ENCODE peak calls at places on chromosomes 12 and 14, in nine cellular contexts. Z is pancreas; A is left ventricle myocardium inferior; M is transverse colon; P is ovary; O is CD4-positive, alpha-beta memory T cell; U is RWPE2; K is A549; R is uterus. W is an unnamed sample. For H3K4me1, the result is how much of the 10 kb centered on the place peaks cover.

GRCh38 chr12:12433203-12433731 is 76.4 kb downstream of the BORCS5 start:
- DNase-seq in Z (no peak), A (no peak), M (no peak), P (no peak), O (no peak), U (no peak), K (no peak), R (no peak), W (no peak)

GRCh38 chr12:96466939-96467751 is 22.2 kb upstream of the CFAP54 start:
- DNase-seq in Z (no peak), A (no peak), M (no peak), P (no peak), O (no peak), U (no peak), K (no peak), R (no peak), W (no peak)

GRCh38 chr14:69518341-69519101 is 34.0 kb downstream of the PLEKHD1 start:
- DNase-seq in Z (no peak), A (no peak), M (no peak), P (no peak), O (no peak), U (no peak), K (no peak), R (no peak), W (no peak)

GRCh38 chr12:121799175-121799841 is 4.5 kb upstream of the SETD1B start:
- DNase-seq in Z (peak), A (peak), M (peak), P (no peak), O (peak), U (peak), K (peak), R (peak), W (peak)

GRCh38 chr14:21070610-21071224 is 613 bp downstream of the ARHGEF40 start:
- DNase-seq in Z (peak), A (peak), M (peak), P (peak), O (peak), U (no peak), K (no peak), R (peak), W (peak)

GRCh38 chr12:29245246-29245645 is 96.2 kb downstream of the FAR2 start:
- DNase-seq in Z (no peak), A (no peak), M (no peak), P (no peak), O (no peak), U (no peak), K (no peak), R (no peak), W (no peak)

GRCh38 chr14:59221558-59221957 is 33.1 kb downstream of the DAAM1 start:
- DNase-seq in Z (no peak), A (no peak), M (no peak), P (no peak), O (no peak), U (no peak), K (no peak), R (no peak), W (no peak)

GRCh38 chr12:125169870-125170269 is 104.6 kb downstream of the AACS start:
- DNase-seq in Z (no peak), A (no peak), M (no peak), P (no peak), O (no peak), U (no peak), K (no peak), R (no peak), W (no peak)

GRCh38 chr14:68786491-68787234 is 6.2 kb downstream of the ZFP36L1 start:
- DNase-seq in Z (peak), A (no peak), M (no peak), P (no peak), O (no peak), U (peak), K (peak), R (no peak), W (no peak)

GRCh38 chr14:61438036-61438435 is 116.7 kb downstream of the PRKCH start:
- DNase-seq in Z (no peak), A (no peak), M (no peak), P (no peak), O (no peak), U (no peak), K (no peak), R (no peak), W (no peak)

GRCh38 chr12:4152145-4152795 is 121.3 kb upstream of the CCND2 start:
- DNase-seq in Z (no peak), A (no peak), M (no peak), P (no peak), O (no peak), U (no peak), K (no peak), R (no peak), W (no peak)

GRCh38 chr12:11621797-11622423 is 27.6 kb upstream of the ETV6 start:
- DNase-seq in Z (no peak), A (no peak), M (peak), P (no peak), O (peak), U (no peak), K (peak), R (no peak), W (no peak)

GRCh38 chr12:95547522-95548055 is 3.7 kb downstream of the USP44 start:
- DNase-seq in Z (peak), A (no peak), M (no peak), P (no peak), O (peak), U (no peak), K (no peak), R (peak), W (no peak)

GRCh38 chr12:39803151-39803550 is 183.5 kb upstream of the ABCD2 start:
- DNase-seq in Z (no peak), A (no peak), M (no peak), P (no peak), O (no peak), U (no peak), K (no peak), R (no peak), W (no peak)

GRCh38 chr12:90828621-90829020 is 126.4 kb downstream of the CCER1 start:
- DNase-seq in Z (no peak), A (no peak), M (no peak), P (no peak), O (no peak), U (no peak), K (no peak), R (no peak), W (no peak)

GRCh38 chr12:124939428-124940142 is 25.1 kb upstream of the UBC start:
- DNase-seq in Z (peak), A (peak), M (peak), P (peak), O (peak), U (peak), K (peak), R (peak), W (peak)

GRCh38 chr12:13167226-13167625 is 29.3 kb upstream of the EMP1 start:
- DNase-seq in Z (no peak), A (no peak), M (no peak), P (no peak), O (no peak), U (no peak), K (no peak), R (no peak), W (no peak)

GRCh38 chr14:44404021-44404420 is 103.1 kb downstream of the FSCB start:
- DNase-seq in Z (no peak), A (no peak), M (peak), P (no peak), O (no peak), U (no peak), K (no peak), R (no peak), W (no peak)

GRCh38 chr14:26190644-26191043 is 407.2 kb downstream of the NOVA1 start:
- DNase-seq in Z (no peak), A (no peak), M (no peak), P (no peak), O (no peak), U (no peak), K (no peak), R (no peak), W (no peak)

GRCh38 chr14:24712374-24712773 is 78.4 kb upstream of the GZMB start:
- DNase-seq in Z (no peak), A (no peak), M (no peak), P (no peak), O (no peak), U (no peak), K (no peak), R (no peak), W (no peak)

GRCh38 chr12:51441583-51441982 is 17.0 kb downstream of the SLC4A8 start:
- DNase-seq in Z (no peak), A (no peak), M (no peak), P (peak), O (no peak), U (no peak), K (no peak), R (no peak), W (no peak)

GRCh38 chr12:60148109-60148508 is 552.3 kb downstream of the SLC16A7 start:
- DNase-seq in Z (no peak), A (no peak), M (no peak), P (no peak), O (no peak), U (no peak), K (peak), R (no peak), W (no peak)

GRCh38 chr12:34296143-34297041 is 274.1 kb downstream of the ALG10 start:
- DNase-seq in Z (no peak), A (peak), M (no peak), P (peak), O (no peak), U (peak), K (no peak), R (no peak), W (no peak)

GRCh38 chr12:26754148-26754547 is 78.8 kb downstream of the ITPR2 start:
- DNase-seq in Z (no peak), A (no peak), M (no peak), P (no peak), O (no peak), U (no peak), K (no peak), R (no peak), W (no peak)

GRCh38 chr12:104863549-104863948 is 94.5 kb downstream of the SLC41A2 start:
- DNase-seq in Z (no peak), A (no peak), M (no peak), P (no peak), O (no peak), U (no peak), K (no peak), R (no peak), W (no peak)

GRCh38 chr14:99831915-99832314 is 38.7 kb downstream of the EML1 start:
- DNase-seq in Z (no peak), A (no peak), M (no peak), P (no peak), O (no peak), U (no peak), K (no peak), R (no peak), W (no peak)

GRCh38 chr12:24228980-24229730 is 279.7 kb upstream of the SOX5 start:
- DNase-seq in Z (no peak), A (no peak), M (no peak), P (no peak), O (no peak), U (no peak), K (no peak), R (no peak), W (no peak)

GRCh38 chr12:28331130-28331529 is 140.9 kb downstream of the CCDC91 start:
- DNase-seq in Z (no peak), A (no peak), M (no peak), P (no peak), O (no peak), U (no peak), K (no peak), R (no peak), W (no peak)

GRCh38 chr14:51117579-51117978 is 22.7 kb upstream of the TRIM9 start:
- DNase-seq in Z (no peak), A (no peak), M (no peak), P (no peak), O (no peak), U (no peak), K (no peak), R (no peak), W (no peak)

GRCh38 chr14:38790916-38791315 is 312.1 kb downstream of the SEC23A start:
- DNase-seq in Z (no peak), A (no peak), M (no peak), P (no peak), O (no peak), U (no peak), K (no peak), R (no peak), W (no peak)

GRCh38 chr14:77299776-77300175 is 20.9 kb downstream of the POMT2 start:
- DNase-seq in Z (no peak), A (no peak), M (peak), P (no peak), O (no peak), U (no peak), K (no peak), R (no peak), W (peak)

GRCh38 chr14:102028733-102029132 is 58.1 kb downstream of the HSP90AA1 start:
- DNase-seq in Z (no peak), A (no peak), M (peak), P (no peak), O (no peak), U (no peak), K (no peak), R (no peak), W (peak)

GRCh38 chr12:88206636-88207035 is 64.5 kb downstream of the TMTC3 start:
- DNase-seq in Z (no peak), A (no peak), M (no peak), P (no peak), O (no peak), U (no peak), K (no peak), R (no peak), W (peak)

GRCh38 chr12:110266980-110267620 is 13.9 kb upstream of the ATP2A2 start:
- DNase-seq in Z (no peak), A (no peak), M (no peak), P (peak), O (no peak), U (no peak), K (peak), R (peak), W (no peak)

GRCh38 chr12:42097971-42098370 is 46.7 kb downstream of the GXYLT1 start:
- DNase-seq in Z (no peak), A (no peak), M (no peak), P (no peak), O (peak), U (no peak), K (no peak), R (no peak), W (peak)

GRCh38 chr12:47361389-47362031 is 281.8 kb upstream of the AMIGO2 start:
- DNase-seq in Z (no peak), A (no peak), M (peak), P (peak), O (peak), U (no peak), K (peak), R (peak), W (peak)

GRCh38 chr12:53324779-53325538 is 3.5 kb upstream of the AAAS start:
- DNase-seq in Z (peak), A (peak), M (peak), P (peak), O (peak), U (peak), K (peak), R (peak), W (peak)

GRCh38 chr12:53326460-53327185 is 5.2 kb upstream of the AAAS start:
- DNase-seq in Z (no peak), A (no peak), M (no peak), P (no peak), O (no peak), U (no peak), K (no peak), R (no peak), W (no peak)

GRCh38 chr12:53327435-53328042 is 6.1 kb upstream of the AAAS start:
- DNase-seq in Z (no peak), A (no peak), M (no peak), P (no peak), O (no peak), U (no peak), K (peak), R (no peak), W (peak)

GRCh38 chr12:53325539-53326061 is 4.2 kb upstream of the AAAS start:
- DNase-seq in Z (peak), A (peak), M (peak), P (peak), O (no peak), U (no peak), K (peak), R (peak), W (no peak)

GRCh38 chr12:53324113-53324778 is 2.8 kb upstream of the AAAS start:
- DNase-seq in Z (peak), A (peak), M (peak), P (peak), O (peak), U (no peak), K (no peak), R (peak), W (peak)
- H3K4me3 ChIP-seq in Z (peak), A (peak), M (peak), P (peak), O (peak), U (peak), K (peak), R (peak), W (peak)

GRCh38 chr12:6284273-6284672 is 26.2 kb upstream of the PLEKHG6 start:
- DNase-seq in Z (no peak), A (no peak), M (no peak), P (no peak), O (no peak), U (no peak), K (no peak), R (no peak), W (no peak)
- H3K4me1 ChIP-seq in Z (under half), A (under half), M (under half), P (under half), O (under half), U (under half), K (under half), R (under half), W (under half)

GRCh38 chr12:62866451-62867082 is 68.4 kb downstream of the PPM1H start:
- DNase-seq in Z (no peak), A (no peak), M (no peak), P (no peak), O (no peak), U (no peak), K (peak), R (no peak), W (peak)
- H3K4me3 ChIP-seq in Z (no peak), A (no peak), M (no peak), P (no peak), O (no peak), U (no peak), K (no peak), R (no peak), W (no peak)

GRCh38 chr14:105328678-105329390 is 14.3 kb downstream of the PACS2 start:
- DNase-seq in Z (no peak), A (no peak), M (no peak), P (no peak), O (no peak), U (no peak), K (no peak), R (no peak), W (no peak)
- H3K4me1 ChIP-seq in Z (under half), A (half or more), M (under half), P (under half), O (under half), U (under half), K (under half), R (under half), W (under half)

DNA sequence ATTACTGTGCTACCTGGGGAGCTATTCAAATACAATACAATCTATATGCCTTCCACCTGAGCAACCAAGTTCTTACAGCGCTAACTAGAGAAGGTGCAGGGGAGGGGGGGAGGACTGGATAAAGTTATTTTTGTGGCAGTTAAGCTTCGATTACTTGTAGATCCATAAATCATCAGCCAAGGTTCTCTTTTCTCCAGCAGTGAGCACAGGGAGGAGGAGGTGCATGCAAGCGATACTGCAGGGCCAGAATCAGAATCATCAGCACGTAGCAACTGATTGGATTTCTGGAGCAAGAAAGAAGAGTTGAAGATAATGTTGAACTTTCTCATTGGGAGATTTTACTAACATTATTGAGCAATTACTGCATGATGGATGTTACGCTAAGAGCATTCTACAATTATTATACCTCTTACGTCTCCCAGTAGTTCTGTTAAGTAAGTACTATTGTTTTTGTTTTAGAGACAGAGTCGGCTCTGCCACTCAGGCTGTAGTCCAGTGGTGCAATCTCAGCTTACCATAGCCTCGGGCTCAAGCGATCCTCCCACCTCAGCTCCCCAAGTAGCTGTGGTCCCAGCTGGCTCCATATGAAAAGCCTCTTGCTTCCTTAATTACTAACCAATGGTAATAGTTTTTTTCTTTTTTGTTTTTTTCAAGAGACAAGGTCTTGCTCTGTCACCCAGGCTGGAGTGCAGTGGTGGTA is 74.6 kb upstream of the EEA1 start:
- DNase-seq in Z (no peak), A (no peak), M (no peak), P (no peak), O (no peak), U (no peak), K (no peak), R (no peak), W (no peak)
- H3K4me3 ChIP-seq in Z (no peak), A (no peak), M (no peak), P (no peak), O (no peak), U (no peak), K (no peak), R (no peak), W (no peak)

DNA sequence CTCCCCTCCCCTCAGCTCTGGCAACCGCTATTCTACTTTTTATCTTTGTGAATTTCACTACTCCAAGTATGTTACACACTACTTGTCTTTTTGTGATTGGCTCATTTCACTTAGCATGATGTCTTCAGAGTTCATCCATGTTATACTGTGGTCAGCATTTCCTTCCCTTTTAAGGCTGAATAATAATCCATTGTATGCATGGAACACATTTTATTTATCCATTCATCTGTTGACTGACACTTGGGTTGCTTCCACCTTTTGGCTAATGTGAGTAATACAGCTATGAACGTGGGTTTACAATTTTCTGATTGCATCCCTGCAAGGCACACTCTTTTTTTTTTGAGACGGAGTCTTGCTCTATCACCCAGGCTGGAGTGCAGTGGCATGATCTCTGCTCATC is 53.0 kb upstream of the FUT8 start:
- DNase-seq in Z (no peak), A (no peak), M (no peak), P (no peak), O (no peak), U (no peak), K (peak), R (no peak), W (no peak)
- H3K4me1 ChIP-seq in Z (under half), A (under half), M (under half), P (under half), O (under half), U (under half), K (under half), R (under half), W (under half)

GRCh38 chr12:117854339-117855012 is 114.3 kb downstream of the KSR2 start:
- DNase-seq in Z (no peak), A (no peak), M (peak), P (peak), O (peak), U (no peak), K (peak), R (no peak), W (peak)
- H3K4me3 ChIP-seq in Z (no peak), A (no peak), M (no peak), P (no peak), O (no peak), U (no peak), K (no peak), R (no peak), W (no peak)